ENCODE peak calls at places on chromosome 9, in four cellular contexts. B, W, Z and Q are unnamed samples.

GRCh38 chr9:2289234-2289755 is 274.1 kb downstream of the SMARCA2 start:
- DNase-seq in B (no peak), W (no peak), Z (no peak), Q (no peak)

GRCh38 chr9:21991039-21991959 is 2.9 kb downstream of the CDKN2A start:
- DNase-seq in B (no peak), W (no peak), Z (no peak), Q (no peak)

GRCh38 chr9:99173570-99174504 is 47.9 kb downstream of the ALG2 start:
- DNase-seq in B (peak; percentile 80), W (no peak), Z (no peak), Q (peak; percentile 32)

GRCh38 chr9:88663766-88664419 is 128.9 kb downstream of the NXNL2 start:
- DNase-seq in B (peak; percentile 31), W (no peak), Z (no peak), Q (no peak)

GRCh38 chr9:76526026-76526425 is 67.0 kb downstream of the GCNT1 start:
- DNase-seq in B (no peak), W (no peak), Z (no peak), Q (no peak)

GRCh38 chr9:121121582-121122087 is 46.9 kb downstream of the CNTRL start:
- DNase-seq in B (peak; percentile 99), W (peak; percentile 98), Z (peak; percentile 95), Q (peak; percentile 99)

GRCh38 chr9:121944741-121945191 is 148.3 kb downstream of the TTLL11 start:
- DNase-seq in B (no peak), W (no peak), Z (no peak), Q (no peak)

GRCh38 chr9:121274851-121275250 is 6.9 kb downstream of the GSN start:
- DNase-seq in B (no peak), W (no peak), Z (no peak), Q (no peak)

GRCh38 chr9:128007566-128008138 is 26.9 kb upstream of the EEIG1 start:
- DNase-seq in B (no peak), W (peak; percentile 86), Z (peak; percentile 89), Q (peak; percentile 98)

GRCh38 chr9:132672413-132672690 is 2.1 kb downstream of the GTF3C4 start:
- DNase-seq in B (no peak), W (peak; percentile 26), Z (peak; percentile 12), Q (no peak)

GRCh38 chr9:137116027-137116507 is 1.5 kb upstream of the DPP7 start:
- DNase-seq in B (no peak), W (no peak), Z (no peak), Q (no peak)

GRCh38 chr9:93207326-93207814 is 23.4 kb downstream of the WNK2 start:
- DNase-seq in B (no peak), W (no peak), Z (no peak), Q (no peak)

GRCh38 chr9:133597316-133597957 is 11.8 kb downstream of the FAM163B start:
- DNase-seq in B (no peak), W (peak; percentile 36), Z (peak; percentile 47), Q (no peak)

GRCh38 chr9:137582286-137582860 is 3.6 kb upstream of the DPH7 start:
- DNase-seq in B (no peak), W (peak; percentile 59), Z (peak; percentile 48), Q (peak; percentile 53)

GRCh38 chr9:22446950-22447606 is 454 bp downstream of the DMRTA1 start:
- DNase-seq in B (no peak), W (no peak), Z (peak; percentile 83), Q (peak; percentile 40)

GRCh38 chr9:99056186-99056585 is 48.7 kb upstream of the TGFBR1 start:
- DNase-seq in B (no peak), W (no peak), Z (no peak), Q (no peak)

GRCh38 chr9:130002320-130002719 is 40.7 kb downstream of the FNBP1 start:
- DNase-seq in B (no peak), W (no peak), Z (no peak), Q (no peak)

GRCh38 chr9:117696141-117696540 is 8.1 kb upstream of the TLR4 start:
- DNase-seq in B (no peak), W (peak; percentile 65), Z (no peak), Q (no peak)

GRCh38 chr9:126756876-126757415 is 47.9 kb upstream of the ZBTB43 start:
- DNase-seq in B (no peak), W (no peak), Z (no peak), Q (no peak)

GRCh38 chr9:111857555-111858211 is 38.9 kb upstream of the UGCG start:
- DNase-seq in B (no peak), W (peak; percentile 41), Z (no peak), Q (no peak)

GRCh38 chr9:84238652-84239051 is 101.9 kb downstream of the SLC28A3 start:
- DNase-seq in B (no peak), W (peak; percentile 17), Z (peak; percentile 63), Q (peak; percentile 8)

GRCh38 chr9:124443625-124444024 is 6.6 kb upstream of the ADGRD2 start:
- DNase-seq in B (no peak), W (no peak), Z (no peak), Q (no peak)
- TF ChIP-seq CTCF in B (no peak), W (no peak), Z (no peak), Q (no peak)

GRCh38 chr9:5899292-5899691 is 8.6 kb downstream of the MLANA start:
- DNase-seq in B (peak; percentile 39), W (peak; percentile 45), Z (peak; percentile 36), Q (no peak)
- TF ChIP-seq CTCF in B (no peak), W (peak; percentile 50), Z (peak; percentile 16), Q (peak; percentile 18)

GRCh38 chr9:8762676-8763075 is 963.1 kb upstream of the DMAC1 start:
- DNase-seq in B (no peak), W (no peak), Z (no peak), Q (no peak)
- TF ChIP-seq CTCF in B (no peak), W (peak; percentile 7), Z (no peak), Q (no peak)

DNA sequence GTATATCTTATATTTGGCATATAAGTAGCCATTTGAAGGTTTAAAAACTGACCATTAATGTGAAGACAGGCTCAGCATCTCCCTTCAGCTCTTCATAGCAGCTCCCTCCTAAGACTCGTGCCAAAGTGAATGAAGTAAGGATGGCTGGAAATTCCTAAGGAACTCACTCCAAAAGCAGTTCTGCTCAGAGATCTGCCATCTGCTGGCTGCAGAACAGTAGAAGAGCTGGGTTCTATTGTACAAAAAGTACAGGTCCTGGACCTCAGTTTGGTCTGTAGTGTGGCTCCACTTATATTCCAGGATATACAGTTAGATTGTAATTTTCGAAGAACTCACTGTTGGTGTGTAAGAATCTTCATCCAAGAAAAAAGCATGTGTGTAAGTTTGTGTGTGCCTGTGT is 104.9 kb upstream of the RUSC2 start:
- DNase-seq in B (no peak), W (no peak), Z (peak; percentile 9), Q (no peak)
- TF ChIP-seq CTCF in B (no peak), W (no peak), Z (peak; percentile 9), Q (no peak)

DNA sequence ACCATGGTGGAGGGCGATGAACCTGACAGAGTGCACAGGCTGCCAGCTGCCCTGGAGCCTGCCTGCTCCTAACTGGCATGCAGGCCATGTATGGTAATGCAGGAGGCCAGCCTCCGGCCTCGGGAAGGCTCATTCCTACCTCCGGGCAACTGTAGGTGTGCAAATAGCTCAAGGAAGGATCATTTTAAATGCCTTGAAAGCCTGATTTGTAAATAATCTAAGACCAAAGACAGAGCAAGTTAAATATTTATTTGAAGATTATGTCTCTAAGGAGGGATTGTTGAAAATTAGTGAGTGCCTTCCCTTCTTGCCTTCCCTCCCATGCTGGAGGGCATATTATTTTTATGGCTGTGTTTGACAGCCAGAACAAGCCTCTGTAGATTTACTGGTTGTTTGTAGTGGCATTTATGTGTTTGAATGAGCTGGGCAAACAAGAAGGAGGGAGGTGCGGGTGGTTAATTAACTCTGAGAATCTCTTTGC is 285.7 kb upstream of the TUT7 start:
- DNase-seq in B (no peak), W (no peak), Z (no peak), Q (no peak)
- TF ChIP-seq CTCF in B (no peak), W (no peak), Z (no peak), Q (no peak)

DNA sequence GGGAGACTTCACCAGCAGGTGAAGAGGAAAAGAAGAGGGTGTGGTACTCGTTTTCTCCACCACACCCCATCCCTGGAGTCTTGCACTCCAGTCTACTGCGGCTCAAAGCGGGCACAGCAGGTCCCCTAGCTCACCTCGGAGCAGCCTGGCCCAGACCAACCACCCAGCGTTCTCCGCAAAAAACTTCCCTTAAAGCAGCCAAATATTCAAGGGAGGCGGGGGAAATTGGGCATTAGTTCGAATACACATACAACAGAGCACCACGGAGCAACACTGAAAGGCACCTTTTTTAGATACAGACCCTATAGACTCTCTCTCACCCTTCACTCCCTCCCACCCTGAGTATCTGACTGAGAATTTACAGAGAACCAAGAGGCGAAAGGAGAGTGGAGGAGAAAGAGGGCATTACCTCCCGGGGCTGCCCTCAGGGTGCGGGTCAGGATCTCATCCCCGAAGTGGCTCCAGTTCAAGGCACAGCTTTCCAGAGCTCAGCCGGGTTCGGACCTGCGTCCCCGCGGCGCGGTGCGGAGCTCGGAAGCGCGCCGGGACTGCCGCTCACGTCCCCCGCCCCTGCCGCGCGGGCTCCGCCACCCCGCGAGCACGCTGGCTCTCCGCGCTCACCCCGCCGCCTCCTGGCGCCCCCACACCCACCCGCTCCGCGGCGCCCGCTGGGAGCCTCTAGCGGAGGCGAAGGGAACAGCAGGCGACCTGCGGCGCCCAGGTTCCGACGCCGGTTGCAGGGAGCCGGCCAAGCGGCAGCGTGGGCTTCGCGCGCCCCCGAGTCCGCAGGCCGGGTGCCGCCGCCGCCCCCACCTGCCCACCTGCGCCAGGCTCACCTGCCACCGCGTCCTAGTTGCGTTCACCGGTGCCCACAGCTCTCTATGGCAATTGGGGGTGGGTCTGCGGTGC is 1638.7 kb upstream of the C9orf72 start:
- DNase-seq in B (no peak), W (no peak), Z (peak; percentile 47), Q (peak; percentile 42)
- TF ChIP-seq CTCF in B (peak; percentile 63), W (no peak), Z (peak; percentile 69), Q (peak; percentile 69)